ENCODE peak calls at places on chromosomes 3 and 15, in four cellular contexts. One of them, this sample, is unnamed.

GRCh38 chr3:143764840-143765239 is 83.4 kb downstream of the SLC9A9 start:
- DNase-seq in activated T-cell treated with anti-CD3 and anti-CD28 coated beads for 24 hours: no peak
- DNase-seq in nucleus accumbens: no peak
- DNase-seq in dorsolateral prefrontal cortex: no peak
- DNase-seq in this sample: no peak

GRCh38 chr3:49238274-49239127 is 38.5 kb downstream of the C3orf62 start:
- DNase-seq in activated T-cell treated with anti-CD3 and anti-CD28 coated beads for 24 hours: no peak
- DNase-seq in nucleus accumbens: no peak
- DNase-seq in dorsolateral prefrontal cortex: no peak
- DNase-seq in this sample: no peak

GRCh38 chr3:189974372-189974771 is 146.3 kb downstream of the P3H2 start:
- DNase-seq in activated T-cell treated with anti-CD3 and anti-CD28 coated beads for 24 hours: no peak
- DNase-seq in nucleus accumbens: no peak
- DNase-seq in dorsolateral prefrontal cortex: no peak
- DNase-seq in this sample: no peak

GRCh38 chr3:74410276-74410941 is 204.1 kb downstream of the CNTN3 start:
- DNase-seq in activated T-cell treated with anti-CD3 and anti-CD28 coated beads for 24 hours: no peak
- DNase-seq in nucleus accumbens: no peak
- DNase-seq in dorsolateral prefrontal cortex: no peak
- DNase-seq in this sample: no peak

GRCh38 chr3:25291524-25291923 is 136.5 kb upstream of the RARB start:
- DNase-seq in activated T-cell treated with anti-CD3 and anti-CD28 coated beads for 24 hours: no peak
- DNase-seq in nucleus accumbens: no peak
- DNase-seq in dorsolateral prefrontal cortex: no peak
- DNase-seq in this sample: no peak

GRCh38 chr3:101266566-101266965 is 53.8 kb downstream of the IMPG2 start:
- DNase-seq in activated T-cell treated with anti-CD3 and anti-CD28 coated beads for 24 hours: no peak
- DNase-seq in nucleus accumbens: no peak
- DNase-seq in dorsolateral prefrontal cortex: no peak
- DNase-seq in this sample: no peak

GRCh38 chr3:95356764-95357501 is 1294.1 kb downstream of the NSUN3 start:
- DNase-seq in activated T-cell treated with anti-CD3 and anti-CD28 coated beads for 24 hours: no peak
- DNase-seq in nucleus accumbens: no peak
- DNase-seq in dorsolateral prefrontal cortex: no peak
- DNase-seq in this sample: no peak

GRCh38 chr3:184576457-184577240 is 15.1 kb downstream of the EPHB3 start:
- DNase-seq in activated T-cell treated with anti-CD3 and anti-CD28 coated beads for 24 hours: no peak
- DNase-seq in nucleus accumbens: no peak
- DNase-seq in dorsolateral prefrontal cortex: no peak
- DNase-seq in this sample: no peak

GRCh38 chr15:95857124-95857757 is 473.3 kb upstream of the NR2F2 start:
- DNase-seq in activated T-cell treated with anti-CD3 and anti-CD28 coated beads for 24 hours: no peak
- DNase-seq in nucleus accumbens: no peak
- DNase-seq in dorsolateral prefrontal cortex: no peak
- DNase-seq in this sample: no peak

GRCh38 chr15:98853593-98854420 is 153.8 kb downstream of the PGPEP1L start:
- DNase-seq in activated T-cell treated with anti-CD3 and anti-CD28 coated beads for 24 hours: no peak
- DNase-seq in nucleus accumbens: no peak
- DNase-seq in dorsolateral prefrontal cortex: no peak
- DNase-seq in this sample: no peak

This sample was measured in caudate nucleus.